ENCODE peak calls at places on chromosome 2, in ten cellular contexts. J, P, B, Y, L, C, N, O, M and W are unnamed samples.

GRCh38 chr2:160282063-160282580 is 82.0 kb upstream of the ITGB6 start:
- DNase-seq in J (no peak), P (no peak), B (peak; percentile 57), Y (no peak), L (no peak), C (no peak), N (no peak), O (peak; percentile 59), M (no peak), W (no peak)

GRCh38 chr2:234996041-234996440 is 44.2 kb downstream of the SH3BP4 start:
- DNase-seq in J (no peak), P (no peak), B (no peak), Y (no peak), L (no peak), C (no peak), N (no peak), O (peak; percentile 71), M (no peak), W (no peak)

GRCh38 chr2:1876352-1876751 is 132.0 kb upstream of the PXDN start:
- DNase-seq in J (no peak), P (no peak), B (no peak), Y (no peak), L (no peak), C (no peak), N (no peak), O (no peak), M (no peak), W (no peak)

GRCh38 chr2:214311031-214311533 is 99.8 kb upstream of the VWC2L start:
- DNase-seq in J (no peak), P (no peak), B (no peak), Y (no peak), L (no peak), C (no peak), N (no peak), O (no peak), M (no peak), W (no peak)

GRCh38 chr2:67879586-67880290 is 183.1 kb downstream of the C1D start:
- DNase-seq in J (no peak), P (no peak), B (peak; percentile 77), Y (peak; percentile 44), L (peak; percentile 88), C (no peak), N (no peak), O (peak; percentile 76), M (no peak), W (peak; percentile 65)

GRCh38 chr2:64260817-64261216 is 116.6 kb upstream of the PELI1 start:
- DNase-seq in J (no peak), P (peak; percentile 37), B (peak; percentile 39), Y (no peak), L (no peak), C (no peak), N (no peak), O (no peak), M (no peak), W (no peak)

GRCh38 chr2:57180042-57180567 is 866.5 kb upstream of the VRK2 start:
- DNase-seq in J (peak; percentile 45), P (no peak), B (peak; percentile 91), Y (peak; percentile 29), L (peak; percentile 71), C (no peak), N (peak; percentile 57), O (peak; percentile 69), M (no peak), W (peak; percentile 29)

GRCh38 chr2:88658890-88659881 is 31.9 kb upstream of the EIF2AK3 start:
- DNase-seq in J (peak; percentile 65), P (no peak), B (peak; percentile 61), Y (peak; percentile 79), L (peak; percentile 21), C (no peak), N (peak; percentile 57), O (peak; percentile 8), M (no peak), W (no peak)

GRCh38 chr2:106159867-106160785 is 34.0 kb downstream of the UXS1 start:
- DNase-seq in J (no peak), P (no peak), B (no peak), Y (no peak), L (no peak), C (no peak), N (no peak), O (no peak), M (no peak), W (no peak)

GRCh38 chr2:198168651-198169050 is 364.3 kb downstream of the PLCL1 start:
- DNase-seq in J (no peak), P (no peak), B (peak; percentile 10), Y (no peak), L (no peak), C (no peak), N (no peak), O (no peak), M (no peak), W (no peak)

GRCh38 chr2:233433794-233434193 is 79.5 kb downstream of the DGKD start:
- DNase-seq in J (no peak), P (no peak), B (no peak), Y (no peak), L (no peak), C (no peak), N (no peak), O (peak; percentile 28), M (no peak), W (no peak)

GRCh38 chr2:136131961-136132839 is 14.3 kb upstream of the CXCR4 start:
- DNase-seq in J (no peak), P (no peak), B (no peak), Y (no peak), L (no peak), C (no peak), N (no peak), O (no peak), M (no peak), W (no peak)

GRCh38 chr2:197274349-197274748 is 36.2 kb downstream of the ANKRD44 start:
- DNase-seq in J (no peak), P (no peak), B (no peak), Y (no peak), L (no peak), C (no peak), N (no peak), O (no peak), M (no peak), W (no peak)

GRCh38 chr2:152347076-152347475 is 12.1 kb downstream of the FMNL2 start:
- DNase-seq in J (no peak), P (no peak), B (peak; percentile 80), Y (no peak), L (peak; percentile 96), C (no peak), N (no peak), O (peak; percentile 91), M (no peak), W (peak; percentile 77)

GRCh38 chr2:238644095-238645081 is 203.5 kb upstream of the TWIST2 start:
- DNase-seq in J (peak; percentile 74), P (no peak), B (peak; percentile 93), Y (peak; percentile 93), L (peak; percentile 87), C (no peak), N (peak; percentile 64), O (peak; percentile 76), M (no peak), W (peak; percentile 10)